ENCODE peak calls at places on chromosomes 2 and 18, in nine cellular contexts. One of them, this sample, is unnamed.

GRCh38 chr2:176080540-176081355 is 3.0 kb downstream of the EVX2 start:
- DNase-seq in stimulated activated CD4-positive, alpha-beta T cell treated with anti-CD3 and anti-CD28 coated beads, TNF-alpha, amount 100 ng/mL, for 4 hours: no peak
- DNase-seq in ovary: no peak
- DNase-seq in ELF-1: peak; percentile 60
- DNase-seq in fibroblast of the aortic adventitia: no peak
- DNase-seq in esophagus squamous epithelium: no peak
- DNase-seq in cerebellar cortex: no peak
- DNase-seq in NCI-H2081: no peak
- DNase-seq in cardiac fibroblast: no peak
- DNase-seq in this sample: no peak

GRCh38 chr18:331231-331771 is 63.5 kb upstream of the THOC1 start:
- DNase-seq in stimulated activated CD4-positive, alpha-beta T cell treated with anti-CD3 and anti-CD28 coated beads, TNF-alpha, amount 100 ng/mL, for 4 hours: no peak
- DNase-seq in ovary: no peak
- DNase-seq in ELF-1: no peak
- DNase-seq in fibroblast of the aortic adventitia: peak; percentile 22
- DNase-seq in esophagus squamous epithelium: no peak
- DNase-seq in cerebellar cortex: peak; percentile 2
- DNase-seq in NCI-H2081: no peak
- DNase-seq in cardiac fibroblast: peak; percentile 51
- DNase-seq in this sample: no peak

GRCh38 chr18:45916302-45916701 is 50.8 kb downstream of the EPG5 start:
- DNase-seq in stimulated activated CD4-positive, alpha-beta T cell treated with anti-CD3 and anti-CD28 coated beads, TNF-alpha, amount 100 ng/mL, for 4 hours: no peak
- DNase-seq in ovary: no peak
- DNase-seq in ELF-1: no peak
- DNase-seq in fibroblast of the aortic adventitia: no peak
- DNase-seq in esophagus squamous epithelium: no peak
- DNase-seq in cerebellar cortex: no peak
- DNase-seq in NCI-H2081: no peak
- DNase-seq in cardiac fibroblast: no peak
- DNase-seq in this sample: no peak

GRCh38 chr18:35389095-35389618 is 12.0 kb upstream of the ZNF396 start:
- DNase-seq in stimulated activated CD4-positive, alpha-beta T cell treated with anti-CD3 and anti-CD28 coated beads, TNF-alpha, amount 100 ng/mL, for 4 hours: no peak
- DNase-seq in ovary: no peak
- DNase-seq in ELF-1: no peak
- DNase-seq in fibroblast of the aortic adventitia: peak; percentile 78
- DNase-seq in esophagus squamous epithelium: no peak
- DNase-seq in cerebellar cortex: no peak
- DNase-seq in NCI-H2081: no peak
- DNase-seq in cardiac fibroblast: peak; percentile 76
- DNase-seq in this sample: no peak

GRCh38 chr2:150997066-150997465 is 264.6 kb downstream of the RBM43 start:
- DNase-seq in stimulated activated CD4-positive, alpha-beta T cell treated with anti-CD3 and anti-CD28 coated beads, TNF-alpha, amount 100 ng/mL, for 4 hours: no peak
- DNase-seq in ovary: no peak
- DNase-seq in ELF-1: no peak
- DNase-seq in fibroblast of the aortic adventitia: peak; percentile 13
- DNase-seq in esophagus squamous epithelium: no peak
- DNase-seq in cerebellar cortex: no peak
- DNase-seq in NCI-H2081: no peak
- DNase-seq in cardiac fibroblast: no peak
- DNase-seq in this sample: no peak

GRCh38 chr2:138078153-138078552 is 113.9 kb downstream of the HNMT start:
- DNase-seq in stimulated activated CD4-positive, alpha-beta T cell treated with anti-CD3 and anti-CD28 coated beads, TNF-alpha, amount 100 ng/mL, for 4 hours: no peak
- DNase-seq in ovary: peak; percentile 35
- DNase-seq in ELF-1: no peak
- DNase-seq in fibroblast of the aortic adventitia: no peak
- DNase-seq in esophagus squamous epithelium: no peak
- DNase-seq in cerebellar cortex: peak; percentile 89
- DNase-seq in NCI-H2081: no peak
- DNase-seq in cardiac fibroblast: peak; percentile 36
- DNase-seq in this sample: no peak

GRCh38 chr2:202339052-202339870 is 36.9 kb upstream of the BMPR2 start:
- DNase-seq in stimulated activated CD4-positive, alpha-beta T cell treated with anti-CD3 and anti-CD28 coated beads, TNF-alpha, amount 100 ng/mL, for 4 hours: no peak
- DNase-seq in ovary: no peak
- DNase-seq in ELF-1: no peak
- DNase-seq in fibroblast of the aortic adventitia: peak; percentile 54
- DNase-seq in esophagus squamous epithelium: no peak
- DNase-seq in cerebellar cortex: no peak
- DNase-seq in NCI-H2081: peak; percentile 49
- DNase-seq in cardiac fibroblast: peak; percentile 61
- DNase-seq in this sample: no peak

GRCh38 chr18:6401687-6402086 is 13.0 kb downstream of the L3MBTL4 start:
- DNase-seq in stimulated activated CD4-positive, alpha-beta T cell treated with anti-CD3 and anti-CD28 coated beads, TNF-alpha, amount 100 ng/mL, for 4 hours: no peak
- DNase-seq in ovary: no peak
- DNase-seq in ELF-1: peak; percentile 46
- DNase-seq in fibroblast of the aortic adventitia: no peak
- DNase-seq in esophagus squamous epithelium: no peak
- DNase-seq in cerebellar cortex: no peak
- DNase-seq in NCI-H2081: peak; percentile 44
- DNase-seq in cardiac fibroblast: no peak
- DNase-seq in this sample: no peak

GRCh38 chr2:4662161-4662779 is 958.9 kb downstream of the DCDC2C start:
- DNase-seq in stimulated activated CD4-positive, alpha-beta T cell treated with anti-CD3 and anti-CD28 coated beads, TNF-alpha, amount 100 ng/mL, for 4 hours: no peak
- DNase-seq in ovary: no peak
- DNase-seq in ELF-1: no peak
- DNase-seq in fibroblast of the aortic adventitia: no peak
- DNase-seq in esophagus squamous epithelium: no peak
- DNase-seq in cerebellar cortex: no peak
- DNase-seq in NCI-H2081: no peak
- DNase-seq in cardiac fibroblast: no peak
- DNase-seq in this sample: no peak

GRCh38 chr2:19955544-19956422 is 34.1 kb downstream of the WDR35 start:
- DNase-seq in stimulated activated CD4-positive, alpha-beta T cell treated with anti-CD3 and anti-CD28 coated beads, TNF-alpha, amount 100 ng/mL, for 4 hours: peak; percentile 4
- DNase-seq in ovary: peak; percentile 38
- DNase-seq in ELF-1: peak; percentile 53
- DNase-seq in fibroblast of the aortic adventitia: peak; percentile 77
- DNase-seq in esophagus squamous epithelium: no peak
- DNase-seq in cerebellar cortex: peak; percentile 78
- DNase-seq in NCI-H2081: peak; percentile 72
- DNase-seq in cardiac fibroblast: peak; percentile 88
- DNase-seq in this sample: peak; percentile 70

GRCh38 chr2:53475320-53475719 is 292.3 kb upstream of the CHAC2 start:
- DNase-seq in stimulated activated CD4-positive, alpha-beta T cell treated with anti-CD3 and anti-CD28 coated beads, TNF-alpha, amount 100 ng/mL, for 4 hours: no peak
- DNase-seq in ovary: no peak
- DNase-seq in ELF-1: no peak
- DNase-seq in fibroblast of the aortic adventitia: peak; percentile 8
- DNase-seq in esophagus squamous epithelium: no peak
- DNase-seq in cerebellar cortex: no peak
- DNase-seq in NCI-H2081: no peak
- DNase-seq in cardiac fibroblast: no peak
- DNase-seq in this sample: no peak

GRCh38 chr18:3350566-3351527 is 88.9 kb downstream of the MYL12B start:
- DNase-seq in stimulated activated CD4-positive, alpha-beta T cell treated with anti-CD3 and anti-CD28 coated beads, TNF-alpha, amount 100 ng/mL, for 4 hours: no peak
- DNase-seq in ovary: no peak
- DNase-seq in ELF-1: peak; percentile 30
- DNase-seq in fibroblast of the aortic adventitia: no peak
- DNase-seq in esophagus squamous epithelium: no peak
- DNase-seq in cerebellar cortex: no peak
- DNase-seq in NCI-H2081: no peak
- DNase-seq in cardiac fibroblast: no peak
- DNase-seq in this sample: no peak

GRCh38 chr2:218810251-218810650 is 21.4 kb downstream of the PRKAG3 start:
- DNase-seq in stimulated activated CD4-positive, alpha-beta T cell treated with anti-CD3 and anti-CD28 coated beads, TNF-alpha, amount 100 ng/mL, for 4 hours: no peak
- DNase-seq in ovary: no peak
- DNase-seq in ELF-1: no peak
- DNase-seq in fibroblast of the aortic adventitia: no peak
- DNase-seq in esophagus squamous epithelium: no peak
- DNase-seq in cerebellar cortex: no peak
- DNase-seq in NCI-H2081: no peak
- DNase-seq in cardiac fibroblast: no peak
- DNase-seq in this sample: no peak

GRCh38 chr2:120851116-120851773 is 115.6 kb downstream of the GLI2 start:
- DNase-seq in stimulated activated CD4-positive, alpha-beta T cell treated with anti-CD3 and anti-CD28 coated beads, TNF-alpha, amount 100 ng/mL, for 4 hours: no peak
- DNase-seq in ovary: no peak
- DNase-seq in ELF-1: peak; percentile 90
- DNase-seq in fibroblast of the aortic adventitia: no peak
- DNase-seq in esophagus squamous epithelium: no peak
- DNase-seq in cerebellar cortex: no peak
- DNase-seq in NCI-H2081: no peak
- DNase-seq in cardiac fibroblast: no peak
- DNase-seq in this sample: no peak

GRCh38 chr2:82675186-82675585 is 1783.9 kb downstream of the SUCLG1 start:
- DNase-seq in stimulated activated CD4-positive, alpha-beta T cell treated with anti-CD3 and anti-CD28 coated beads, TNF-alpha, amount 100 ng/mL, for 4 hours: no peak
- DNase-seq in ovary: no peak
- DNase-seq in ELF-1: no peak
- DNase-seq in fibroblast of the aortic adventitia: no peak
- DNase-seq in esophagus squamous epithelium: no peak
- DNase-seq in cerebellar cortex: no peak
- DNase-seq in NCI-H2081: no peak
- DNase-seq in cardiac fibroblast: peak; percentile 60
- DNase-seq in this sample: no peak

GRCh38 chr2:120955427-120955826 is 219.8 kb downstream of the GLI2 start:
- DNase-seq in stimulated activated CD4-positive, alpha-beta T cell treated with anti-CD3 and anti-CD28 coated beads, TNF-alpha, amount 100 ng/mL, for 4 hours: no peak
- DNase-seq in ovary: no peak
- DNase-seq in ELF-1: no peak
- DNase-seq in fibroblast of the aortic adventitia: no peak
- DNase-seq in esophagus squamous epithelium: no peak
- DNase-seq in cerebellar cortex: no peak
- DNase-seq in NCI-H2081: no peak
- DNase-seq in cardiac fibroblast: no peak
- DNase-seq in this sample: no peak

GRCh38 chr2:102082591-102083586 is 59.7 kb upstream of the IL1R1 start:
- DNase-seq in stimulated activated CD4-positive, alpha-beta T cell treated with anti-CD3 and anti-CD28 coated beads, TNF-alpha, amount 100 ng/mL, for 4 hours: no peak
- DNase-seq in ovary: peak; percentile 30
- DNase-seq in ELF-1: no peak
- DNase-seq in fibroblast of the aortic adventitia: peak; percentile 83
- DNase-seq in esophagus squamous epithelium: no peak
- DNase-seq in cerebellar cortex: no peak
- DNase-seq in NCI-H2081: no peak
- DNase-seq in cardiac fibroblast: peak; percentile 96
- DNase-seq in this sample: no peak

GRCh38 chr2:136212426-136213378 is 94.8 kb upstream of the CXCR4 start:
- DNase-seq in stimulated activated CD4-positive, alpha-beta T cell treated with anti-CD3 and anti-CD28 coated beads, TNF-alpha, amount 100 ng/mL, for 4 hours: no peak
- DNase-seq in ovary: no peak
- DNase-seq in ELF-1: no peak
- DNase-seq in fibroblast of the aortic adventitia: no peak
- DNase-seq in esophagus squamous epithelium: no peak
- DNase-seq in cerebellar cortex: no peak
- DNase-seq in NCI-H2081: no peak
- DNase-seq in cardiac fibroblast: no peak
- DNase-seq in this sample: no peak

GRCh38 chr2:107362973-107363372 is 463.7 kb upstream of the RGPD4 start:
- DNase-seq in stimulated activated CD4-positive, alpha-beta T cell treated with anti-CD3 and anti-CD28 coated beads, TNF-alpha, amount 100 ng/mL, for 4 hours: no peak
- DNase-seq in ovary: no peak
- DNase-seq in ELF-1: no peak
- DNase-seq in fibroblast of the aortic adventitia: no peak
- DNase-seq in esophagus squamous epithelium: no peak
- DNase-seq in cerebellar cortex: no peak
- DNase-seq in NCI-H2081: no peak
- DNase-seq in cardiac fibroblast: peak; percentile 9
- DNase-seq in this sample: no peak

GRCh38 chr2:64024259-64024949 is 5.2 kb upstream of the VPS54 start:
- DNase-seq in stimulated activated CD4-positive, alpha-beta T cell treated with anti-CD3 and anti-CD28 coated beads, TNF-alpha, amount 100 ng/mL, for 4 hours: no peak
- DNase-seq in ovary: no peak
- DNase-seq in ELF-1: no peak
- DNase-seq in fibroblast of the aortic adventitia: no peak
- DNase-seq in esophagus squamous epithelium: no peak
- DNase-seq in cerebellar cortex: no peak
- DNase-seq in NCI-H2081: no peak
- DNase-seq in cardiac fibroblast: no peak
- DNase-seq in this sample: no peak

GRCh38 chr2:60313470-60314172 is 239.8 kb downstream of the BCL11A start:
- DNase-seq in stimulated activated CD4-positive, alpha-beta T cell treated with anti-CD3 and anti-CD28 coated beads, TNF-alpha, amount 100 ng/mL, for 4 hours: no peak
- DNase-seq in ovary: no peak
- DNase-seq in ELF-1: no peak
- DNase-seq in fibroblast of the aortic adventitia: no peak
- DNase-seq in esophagus squamous epithelium: no peak
- DNase-seq in cerebellar cortex: no peak
- DNase-seq in NCI-H2081: no peak
- DNase-seq in cardiac fibroblast: no peak
- DNase-seq in this sample: no peak

GRCh38 chr2:234996467-234997270 is 44.9 kb downstream of the SH3BP4 start:
- DNase-seq in stimulated activated CD4-positive, alpha-beta T cell treated with anti-CD3 and anti-CD28 coated beads, TNF-alpha, amount 100 ng/mL, for 4 hours: no peak
- DNase-seq in ovary: no peak
- DNase-seq in ELF-1: peak; percentile 96
- DNase-seq in fibroblast of the aortic adventitia: peak; percentile 45
- DNase-seq in esophagus squamous epithelium: no peak
- DNase-seq in cerebellar cortex: peak; percentile 37
- DNase-seq in NCI-H2081: no peak
- DNase-seq in cardiac fibroblast: peak; percentile 81
- DNase-seq in this sample: no peak

GRCh38 chr2:28250006-28250405 is 142.7 kb upstream of the FOSL2 start:
- DNase-seq in stimulated activated CD4-positive, alpha-beta T cell treated with anti-CD3 and anti-CD28 coated beads, TNF-alpha, amount 100 ng/mL, for 4 hours: no peak
- DNase-seq in ovary: no peak
- DNase-seq in ELF-1: peak; percentile 82
- DNase-seq in fibroblast of the aortic adventitia: peak; percentile 66
- DNase-seq in esophagus squamous epithelium: no peak
- DNase-seq in cerebellar cortex: no peak
- DNase-seq in NCI-H2081: no peak
- DNase-seq in cardiac fibroblast: peak; percentile 54
- DNase-seq in this sample: no peak